ENCODE peak calls at places on chromosomes 4 and X, in nine cellular contexts. I, S, A, Y, R, H, N, F and O are unnamed samples.

GRCh38 chr4:141375855-141376254 is 155.2 kb downstream of the ZNF330 start:
- ATAC-seq in I (peak; percentile 100), S (peak; percentile 97), A (peak; percentile 78), Y (peak; percentile 89), R (peak; percentile 28), H (no peak), N (peak; percentile 99), F (no peak), O (no peak)

GRCh38 chr4:23718435-23718834 is 171.4 kb downstream of the PPARGC1A start:
- ATAC-seq in I (no peak), S (no peak), A (no peak), Y (no peak), R (no peak), H (no peak), N (no peak), F (no peak), O (no peak)

GRCh38 chrX:40543661-40544328 is 37.0 kb upstream of the ATP6AP2 start:
- ATAC-seq in I (no peak), S (peak; percentile 37), A (no peak), Y (no peak), R (peak; percentile 76), H (peak; percentile 46), N (peak; percentile 69), F (peak; percentile 80), O (no peak)

GRCh38 chr4:99711657-99712056 is 54.0 kb upstream of the C4orf54 start:
- ATAC-seq in I (no peak), S (no peak), A (no peak), Y (no peak), R (no peak), H (no peak), N (no peak), F (no peak), O (no peak)

GRCh38 chr4:89373396-89373795 is 65.8 kb upstream of the GPRIN3 start:
- ATAC-seq in I (no peak), S (no peak), A (no peak), Y (no peak), R (no peak), H (no peak), N (no peak), F (no peak), O (no peak)

GRCh38 chrX:46961097-46961496 is 48.9 kb downstream of the JADE3 start:
- ATAC-seq in I (no peak), S (no peak), A (no peak), Y (no peak), R (no peak), H (no peak), N (no peak), F (no peak), O (no peak)

GRCh38 chrX:46250151-46250550 is 295.1 kb downstream of the ZNF674 start:
- ATAC-seq in I (no peak), S (no peak), A (no peak), Y (no peak), R (no peak), H (no peak), N (no peak), F (no peak), O (no peak)

GRCh38 chr4:141448490-141448889 is 187.9 kb upstream of the IL15 start:
- ATAC-seq in I (no peak), S (no peak), A (no peak), Y (no peak), R (no peak), H (no peak), N (no peak), F (no peak), O (no peak)

GRCh38 chr4:156109943-156110925 is 156.6 kb upstream of the CTSO start:
- ATAC-seq in I (no peak), S (peak; percentile 63), A (peak; percentile 53), Y (peak; percentile 67), R (peak; percentile 25), H (no peak), N (peak; percentile 17), F (peak; percentile 75), O (peak; percentile 46)

GRCh38 chrX:140510306-140510676 is 5.4 kb upstream of the SOX3 start:
- ATAC-seq in I (no peak), S (no peak), A (no peak), Y (no peak), R (no peak), H (no peak), N (no peak), F (no peak), O (no peak)

GRCh38 chrX:140507982-140508305 is 3.1 kb upstream of the SOX3 start:
- ATAC-seq in I (no peak), S (no peak), A (no peak), Y (no peak), R (peak; percentile 25), H (no peak), N (no peak), F (peak; percentile 14), O (no peak)

GRCh38 chrX:140508958-140509357 is 4.1 kb upstream of the SOX3 start:
- ATAC-seq in I (no peak), S (no peak), A (no peak), Y (no peak), R (no peak), H (no peak), N (no peak), F (no peak), O (no peak)

GRCh38 chrX:140509468-140510305 is 4.8 kb upstream of the SOX3 start:
- ATAC-seq in I (no peak), S (no peak), A (no peak), Y (no peak), R (no peak), H (no peak), N (no peak), F (no peak), O (no peak)

DNA sequence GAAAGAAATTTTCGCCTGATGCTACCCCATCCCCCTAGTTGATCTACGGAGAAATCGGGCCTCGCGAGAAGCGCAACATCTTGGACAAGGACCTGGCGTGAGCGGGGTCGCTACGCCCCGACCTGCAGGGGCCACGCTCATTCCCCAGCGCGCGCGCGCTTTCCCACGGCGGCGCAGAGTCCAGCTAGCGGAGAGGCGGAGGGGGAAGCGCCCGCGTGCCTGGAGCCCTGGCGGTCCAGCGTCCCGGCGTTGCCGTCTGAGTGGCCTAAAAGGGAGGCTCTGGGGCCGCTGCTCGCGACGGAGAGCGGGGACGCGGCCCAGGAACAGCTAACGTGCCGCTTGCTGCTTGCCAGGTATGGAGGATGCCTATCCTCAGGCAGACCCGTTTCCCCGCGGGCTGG is 6.0 kb upstream of the SOX3 start:
- ATAC-seq in I (no peak), S (no peak), A (no peak), Y (no peak), R (no peak), H (no peak), N (no peak), F (no peak), O (no peak)
- H3K4me3 ChIP-seq in I (no peak overlapping the region), S (no peak overlapping the region), A (no peak overlapping the region), Y (no peak overlapping the region), R (no peak overlapping the region), H (no peak overlapping the region), N (no peak overlapping the region), F (no peak overlapping the region), O (no peak overlapping the region)

DNA sequence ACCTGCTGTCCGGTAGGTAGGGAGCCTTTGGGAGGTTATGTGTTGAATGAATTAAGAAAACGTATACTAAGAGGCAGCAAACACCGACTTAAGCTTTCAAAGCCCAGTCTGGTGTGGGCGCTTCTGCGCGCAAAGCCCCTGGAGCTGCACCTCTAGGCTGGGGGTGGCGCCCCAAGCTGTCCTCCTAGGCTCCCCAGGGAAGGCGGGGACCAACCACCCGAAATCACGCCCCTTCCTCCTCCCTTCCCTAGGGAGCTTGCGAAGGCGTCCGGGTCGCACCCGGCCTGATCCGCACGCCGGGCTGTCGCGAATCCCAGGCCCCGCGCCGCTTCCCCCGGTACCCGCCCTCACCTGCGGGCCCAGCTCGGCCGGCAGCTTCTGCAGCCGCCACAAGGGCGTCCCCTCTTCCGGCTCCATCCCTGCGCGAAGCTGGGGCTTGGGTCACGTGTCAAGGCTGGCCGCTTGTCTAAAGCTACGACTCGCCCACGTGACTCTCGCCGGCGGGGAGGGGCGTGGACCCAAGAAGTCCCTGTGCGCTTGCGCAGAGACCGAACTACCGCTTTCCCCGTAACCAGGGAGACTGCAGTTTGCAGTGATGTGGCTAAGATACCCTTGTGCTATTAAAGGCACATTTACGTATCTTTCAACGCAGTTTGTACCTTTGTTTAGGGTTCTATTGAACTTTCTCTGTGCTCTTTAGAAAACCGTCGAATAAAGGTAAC is at the start of gene COMMD8:
- ATAC-seq in I (peak; percentile 97), S (peak; percentile 96), A (peak; percentile 99), Y (peak; percentile 97), R (peak; percentile 98), H (peak; percentile 98), N (peak; percentile 97), F (peak; percentile 99), O (peak; percentile 99)
- TF ChIP-seq POLR2A in I (peak; percentile 71), S (no peak), A (peak; percentile 65), Y (no peak), R (peak; percentile 49), H (no peak), N (peak; percentile 39), F (peak; percentile 74), O (peak; percentile 55)

GRCh38 chrX:104419211-104419610 is 146.8 kb upstream of the IL1RAPL2 start:
- ATAC-seq in I (no peak), S (no peak), A (no peak), Y (no peak), R (no peak), H (no peak), N (no peak), F (no peak), O (no peak)
- H3K4me3 ChIP-seq in I (no peak overlapping the region), S (no peak overlapping the region), A (no peak overlapping the region), Y (no peak overlapping the region), R (no peak overlapping the region), H (no peak overlapping the region), N (no peak overlapping the region), F (no peak overlapping the region), O (no peak overlapping the region)

GRCh38 chr4:39044947-39045734 is 12.9 kb upstream of the TMEM156 start:
- ATAC-seq in I (peak; percentile 65), S (peak; percentile 68), A (peak; percentile 51), Y (no peak), R (no peak), H (peak; percentile 34), N (no peak), F (peak; percentile 58), O (peak; percentile 63)

GRCh38 chr4:39043058-39043696 is 11.0 kb upstream of the TMEM156 start:
- ATAC-seq in I (peak; percentile 22), S (no peak), A (peak; percentile 41), Y (peak; percentile 17), R (peak; percentile 14), H (no peak), N (no peak), F (no peak), O (no peak)

GRCh38 chr4:39045791-39046221 is 13.6 kb upstream of the TMEM156 start:
- ATAC-seq in I (no peak), S (no peak), A (peak; percentile 16), Y (no peak), R (no peak), H (no peak), N (no peak), F (no peak), O (no peak)

GRCh38 chr4:39043697-39044363 is 11.6 kb upstream of the TMEM156 start:
- ATAC-seq in I (peak; percentile 26), S (no peak), A (peak; percentile 1), Y (peak; percentile 52), R (peak; percentile 13), H (peak; percentile 17), N (no peak), F (no peak), O (no peak)

DNA sequence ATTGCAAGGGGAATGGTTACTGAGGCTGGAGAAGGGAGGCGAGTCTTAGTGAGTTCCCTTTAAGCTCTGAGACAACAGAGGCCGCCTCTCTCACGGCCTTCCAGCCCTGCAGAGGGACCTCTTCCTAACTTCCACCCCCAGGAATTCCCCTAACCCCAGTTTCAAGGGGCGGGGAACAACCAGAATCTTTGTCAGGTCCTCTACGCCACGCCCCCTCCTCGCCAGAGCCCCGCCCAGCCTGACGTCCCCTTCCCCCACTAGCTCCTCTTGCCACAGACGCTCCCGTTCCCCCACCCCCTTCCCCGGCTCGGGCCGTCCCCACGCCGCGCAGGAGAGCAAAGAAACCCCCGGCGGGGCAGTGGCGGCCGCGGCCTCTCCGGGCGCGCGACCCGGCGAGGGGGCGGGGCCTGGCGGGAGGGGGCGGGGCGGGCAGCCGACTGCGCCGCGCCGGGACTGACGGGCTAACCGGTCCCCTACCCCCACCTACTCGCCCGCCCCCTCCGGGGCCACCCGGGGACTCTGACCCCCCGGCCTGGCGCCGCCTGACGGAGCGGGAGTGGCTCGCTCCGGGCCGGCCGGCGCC is 12.2 kb upstream of the TMEM156 start:
- ATAC-seq in I (peak; percentile 75), S (peak; percentile 84), A (peak; percentile 82), Y (peak; percentile 89), R (peak; percentile 85), H (peak; percentile 91), N (peak; percentile 82), F (peak; percentile 94), O (peak; percentile 89)
- TF ChIP-seq POLR2A in I (no peak), S (no peak), A (peak; percentile 91), Y (no peak), R (peak; percentile 67), H (no peak), N (peak; percentile 48), F (peak; percentile 34), O (no peak)